ENCODE peak calls at places on chromosomes 13 and 19, in five cellular contexts. B is IMR-90, P is H9, S is neuronal stem cell, C is H1. X is an unnamed sample.

GRCh38 chr13:89150362-89150761 is 1479.2 kb downstream of the SLITRK5 start:
- DNase-seq in C (no peak), S (no peak), B (no peak), P (no peak), X (no peak)

GRCh38 chr19:5128251-5128931 is 159.5 kb downstream of the KDM4B start:
- DNase-seq in B (peak; percentile 75), P (no peak), C (no peak), S (no peak), X (peak; percentile 87)

GRCh38 chr13:107457686-107458085 is 757.6 kb downstream of the LIG4 start:
- DNase-seq in C (no peak), P (no peak), B (no peak), S (no peak), X (peak; percentile 14)

GRCh38 chr13:102564564-102564963 is 32.2 kb upstream of the TPP2 start:
- DNase-seq in S (no peak), P (no peak), C (no peak), B (no peak), X (no peak)

GRCh38 chr13:31124225-31124624 is 37.5 kb downstream of the HSPH1 start:
- DNase-seq in B (no peak), S (no peak), P (no peak), C (no peak), X (no peak)

GRCh38 chr19:23986623-23987022 is 71.9 kb downstream of the ZNF726 start:
- DNase-seq in S (no peak), B (no peak), C (no peak), P (no peak), X (no peak)

GRCh38 chr19:22199171-22199570 is 2.4 kb upstream of the ZNF676 start:
- DNase-seq in S (no peak), C (no peak), B (no peak), P (no peak), X (no peak)

GRCh38 chr13:76764429-76764828 is 121.8 kb downstream of the KCTD12 start:
- DNase-seq in P (no peak), C (no peak), B (peak; percentile 10), S (no peak), X (peak; percentile 18)

GRCh38 chr13:96053003-96053703 is at the start of gene UGGT2:
- DNase-seq in B (peak; percentile 94), P (peak; percentile 91), S (peak; percentile 76), C (peak; percentile 88), X (peak; percentile 89)

GRCh38 chr13:33252103-33252502 is 33.5 kb downstream of the STARD13 start:
- DNase-seq in P (no peak), S (no peak), C (no peak), B (no peak), X (no peak)
- H3K27ac ChIP-seq in P (no peak overlapping the region), S (no peak overlapping the region), C (no peak overlapping the region), B (peak overlapping the region; percentile 74), X (no peak overlapping the region)

GRCh38 chr19:47742636-47743035 is 2.7 kb upstream of the NOP53 start:
- DNase-seq in C (no peak), P (no peak), S (no peak), B (no peak), X (no peak)

GRCh38 chr19:47741544-47742125 is 3.7 kb upstream of the NOP53 start:
- DNase-seq in P (no peak), B (no peak), S (no peak), C (no peak), X (no peak)

GRCh38 chr19:47749326-47749725 is 4.0 kb downstream of the NOP53 start:
- DNase-seq in P (no peak), S (no peak), B (no peak), C (no peak), X (no peak)

GRCh38 chr19:47740866-47741519 is 4.4 kb upstream of the NOP53 start:
- DNase-seq in S (no peak), C (no peak), B (no peak), P (no peak), X (no peak)

GRCh38 chr19:47745010-47745901 is at the start of gene NOP53:
- DNase-seq in P (peak; percentile 97), B (peak; percentile 96), C (peak; percentile 98), S (peak; percentile 98), X (peak; percentile 98)
- H2BK5ac ChIP-seq in P (no peak within 1 kb of the TSS), B (peak within 1 kb of the TSS; percentile 82), C (peak within 1 kb of the TSS; percentile 71), S (peak within 1 kb of the TSS; percentile 90), X (peak within 1 kb of the TSS; percentile 64)

DNA sequence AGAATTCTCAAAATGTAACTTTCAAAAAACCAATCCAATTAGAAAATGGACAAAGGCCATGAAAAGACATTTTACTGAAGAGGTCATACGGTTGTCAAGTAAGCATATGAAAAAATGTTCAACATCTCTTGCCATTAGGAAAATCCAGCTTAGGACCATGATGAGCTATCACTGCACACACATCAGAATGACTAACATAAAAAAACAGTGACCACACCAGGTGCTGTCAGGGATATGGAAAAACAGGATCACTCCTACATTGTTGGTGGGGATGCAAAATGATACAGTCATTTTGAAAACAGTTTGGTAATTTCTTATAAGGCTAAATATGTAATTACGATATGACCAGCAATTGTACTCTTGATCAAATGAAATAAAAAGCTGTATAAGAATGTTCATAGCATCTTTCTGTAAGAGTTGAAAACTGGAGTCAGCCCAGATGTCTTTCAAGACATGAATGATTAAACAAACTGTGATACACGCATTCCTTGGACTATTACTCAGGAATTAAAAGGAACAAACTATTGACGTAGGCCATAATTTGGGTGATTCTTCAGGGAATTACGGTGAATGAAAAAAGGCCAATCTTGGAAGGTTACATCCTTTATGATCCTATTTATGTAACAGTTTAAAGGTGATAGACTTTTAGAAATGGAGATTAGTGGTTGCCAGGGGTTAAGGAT is 26.9 kb upstream of the RCBTB2 start:
- DNase-seq in C (no peak), P (no peak), S (no peak), B (peak; percentile 70), X (no peak)
- H3K27ac ChIP-seq in C (no peak overlapping the region), P (no peak overlapping the region), S (no peak overlapping the region), B (no peak overlapping the region), X (no peak overlapping the region)

DNA sequence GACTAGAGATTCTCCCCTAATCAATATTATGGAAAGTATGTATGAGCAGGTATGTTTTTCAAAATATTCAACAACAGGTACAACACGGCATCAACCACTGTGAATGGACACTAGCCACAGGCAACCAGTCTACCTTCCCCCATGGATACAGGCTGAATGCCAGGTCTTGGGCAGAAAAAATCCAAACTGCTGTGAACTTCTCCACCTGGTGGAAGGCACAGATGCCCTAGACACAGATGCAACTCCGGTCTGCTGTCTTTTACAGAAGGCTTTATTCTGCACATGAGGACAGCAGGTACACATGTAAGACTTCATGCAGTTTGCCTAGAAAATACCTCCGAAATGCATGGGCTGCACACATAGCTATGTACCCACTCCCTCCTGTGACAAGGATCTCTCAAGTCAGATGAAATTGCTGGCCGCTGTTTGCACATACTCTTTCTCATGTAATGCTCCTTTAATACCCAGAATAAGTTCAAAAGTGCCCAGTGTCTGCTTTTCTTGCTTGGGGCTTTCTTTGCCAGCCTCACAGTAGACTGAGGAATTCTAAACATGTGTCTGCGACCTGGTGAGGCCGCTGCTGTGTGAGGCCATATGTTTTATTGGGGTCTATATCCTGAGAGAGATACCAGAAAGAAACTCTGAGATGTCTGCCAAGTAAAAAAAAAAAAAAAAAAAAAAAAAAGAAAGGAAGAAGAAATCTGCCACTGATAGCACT is 325.9 kb downstream of the FOXO1 start:
- DNase-seq in S (peak; percentile 15), P (no peak), C (no peak), B (no peak), X (peak; percentile 49)
- H2BK5ac ChIP-seq in S (no peak overlapping the region), P (no peak overlapping the region), C (peak overlapping the region; percentile 64), B (no peak overlapping the region), X (peak overlapping the region; percentile 6)

GRCh38 chr13:33185853-33186252 is 99.7 kb downstream of the STARD13 start:
- DNase-seq in B (no peak), P (no peak), C (no peak), S (no peak), X (no peak)
- H3K27ac ChIP-seq in B (peak overlapping the region; percentile 13), P (no peak overlapping the region), C (no peak overlapping the region), S (no peak overlapping the region), X (no peak overlapping the region)

GRCh38 chr13:32824671-32825070 is 191.6 kb upstream of the KL start:
- DNase-seq in C (no peak), P (peak; percentile 75), S (peak; percentile 15), B (peak; percentile 95), X (peak; percentile 98)

GRCh38 chr13:32824061-32824460 is 192.2 kb upstream of the KL start:
- DNase-seq in B (no peak), P (no peak), C (no peak), S (no peak), X (peak; percentile 34)

GRCh38 chr13:32828711-32829110 is 187.5 kb upstream of the KL start:
- DNase-seq in C (no peak), S (no peak), P (no peak), B (no peak), X (no peak)

GRCh38 chr13:32823597-32823996 is 192.6 kb upstream of the KL start:
- DNase-seq in S (no peak), P (no peak), C (no peak), B (no peak), X (no peak)

GRCh38 chr13:32825481-32825880 is 190.7 kb upstream of the KL start:
- DNase-seq in S (no peak), C (no peak), P (no peak), B (no peak), X (no peak)
- H2BK5ac ChIP-seq in S (no peak overlapping the region), C (no peak overlapping the region), P (no peak overlapping the region), B (no peak overlapping the region), X (no peak overlapping the region)

DNA sequence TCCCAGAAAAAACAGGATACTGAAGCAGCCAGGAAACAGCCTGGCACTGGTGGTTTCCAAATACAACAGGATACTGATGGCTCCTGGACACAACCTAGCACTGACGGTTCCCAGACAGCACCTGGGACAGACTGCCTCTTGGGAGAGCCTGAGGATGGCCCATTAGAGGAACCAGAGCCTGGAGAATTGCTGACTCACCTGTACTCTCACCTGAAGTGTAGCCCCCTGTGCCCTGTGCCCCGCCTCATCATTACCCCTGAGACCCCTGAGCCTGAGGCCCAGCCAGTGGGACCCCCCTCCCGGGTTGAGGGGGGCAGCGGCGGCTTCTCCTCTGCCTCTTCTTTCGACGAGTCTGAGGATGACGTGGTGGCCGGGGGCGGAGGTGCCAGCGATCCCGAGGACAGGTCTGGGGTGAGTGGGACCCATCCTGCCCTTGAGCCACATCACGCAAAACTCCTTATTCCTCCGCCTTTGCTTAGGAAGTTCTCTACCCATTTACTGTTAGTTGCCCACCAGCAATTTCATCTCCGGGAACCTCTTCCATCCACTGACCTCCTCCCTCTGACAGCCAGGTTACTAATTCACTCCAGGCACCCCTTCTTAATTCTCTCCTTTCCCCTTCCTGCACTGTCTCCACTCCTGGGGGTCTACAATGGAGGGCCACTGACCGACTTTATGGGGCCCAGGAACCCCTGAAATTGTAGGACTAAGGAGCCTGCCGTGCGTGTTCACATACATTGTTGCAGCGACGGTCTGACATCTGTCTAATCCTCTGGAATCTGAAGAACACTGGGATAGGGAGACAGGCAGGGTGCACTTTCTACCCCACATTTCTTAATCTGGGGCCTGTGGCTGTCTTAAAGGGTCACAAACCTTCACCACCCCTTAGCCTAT is 1.2 kb downstream of the ITPKC start:
- DNase-seq in S (no peak), B (peak; percentile 15), P (peak; percentile 38), C (no peak), X (peak; percentile 61)
- H3K27ac ChIP-seq in S (no peak overlapping the region), B (peak overlapping the region; percentile 96), P (no peak overlapping the region), C (no peak overlapping the region), X (peak overlapping the region; percentile 38)

GRCh38 chr13:22883961-22884360 is 296.8 kb upstream of the SGCG start:
- DNase-seq in P (peak; percentile 55), C (no peak), B (no peak), S (no peak), X (no peak)
- H2BK5ac ChIP-seq in P (no peak overlapping the region), C (peak overlapping the region; percentile 60), B (no peak overlapping the region), S (no peak overlapping the region), X (peak overlapping the region; percentile 87)